ENCODE peak calls at places on chromosomes 2 and 18, in eight cellular contexts. S, K, I, O, J, U, H and Z are unnamed samples.

GRCh38 chr2:239386872-239387445 is 13.9 kb downstream of the HDAC4 start:
- DNase-seq in S (no peak), K (no peak), I (no peak), O (no peak), J (no peak), U (no peak), H (no peak), Z (no peak)

GRCh38 chr2:127347734-127348392 is 39.9 kb downstream of the MAP3K2 start:
- DNase-seq in S (no peak), K (no peak), I (no peak), O (no peak), J (peak), U (no peak), H (peak), Z (no peak)

GRCh38 chr2:18559531-18559930 is 922 bp downstream of the RDH14 start:
- DNase-seq in S (no peak), K (peak), I (peak), O (no peak), J (no peak), U (peak), H (no peak), Z (no peak)

GRCh38 chr18:59923539-59924196 is 23.9 kb downstream of the PMAIP1 start:
- DNase-seq in S (no peak), K (no peak), I (no peak), O (no peak), J (no peak), U (no peak), H (no peak), Z (no peak)

GRCh38 chr2:118321436-118322100 is 233.3 kb downstream of the INSIG2 start:
- DNase-seq in S (peak), K (no peak), I (no peak), O (no peak), J (no peak), U (peak), H (no peak), Z (no peak)

GRCh38 chr2:18626958-18627650 is 37.7 kb upstream of the NT5C1B start:
- DNase-seq in S (no peak), K (no peak), I (peak), O (no peak), J (no peak), U (no peak), H (no peak), Z (no peak)

GRCh38 chr2:27955762-27956161 is 65.2 kb downstream of the BABAM2 start:
- DNase-seq in S (no peak), K (no peak), I (peak), O (no peak), J (no peak), U (no peak), H (no peak), Z (no peak)

GRCh38 chr18:26233208-26233607 is 7.0 kb downstream of the TAF4B start:
- DNase-seq in S (peak), K (no peak), I (no peak), O (no peak), J (no peak), U (no peak), H (no peak), Z (no peak)

GRCh38 chr2:108492364-108492763 is 41.9 kb upstream of the LIMS1 start:
- DNase-seq in S (no peak), K (no peak), I (peak), O (peak), J (no peak), U (no peak), H (no peak), Z (no peak)

GRCh38 chr2:224930124-224930523 is 112.1 kb downstream of the DOCK10 start:
- DNase-seq in S (no peak), K (no peak), I (no peak), O (no peak), J (no peak), U (no peak), H (no peak), Z (no peak)

GRCh38 chr2:224931956-224932355 is 110.3 kb downstream of the DOCK10 start:
- DNase-seq in S (no peak), K (no peak), I (no peak), O (no peak), J (no peak), U (no peak), H (no peak), Z (no peak)

GRCh38 chr2:224933416-224933815 is 108.9 kb downstream of the DOCK10 start:
- DNase-seq in S (no peak), K (no peak), I (no peak), O (no peak), J (no peak), U (no peak), H (no peak), Z (no peak)

GRCh38 chr2:224929512-224929911 is 112.8 kb downstream of the DOCK10 start:
- DNase-seq in S (no peak), K (no peak), I (no peak), O (no peak), J (no peak), U (no peak), H (no peak), Z (no peak)

GRCh38 chr2:224930990-224931389 is 111.3 kb downstream of the DOCK10 start:
- DNase-seq in S (peak), K (no peak), I (no peak), O (no peak), J (no peak), U (no peak), H (no peak), Z (no peak)
- TF ChIP-seq CTCF in S (peak), K (no peak), I (peak), O (peak), J (peak), U (no peak), H (no peak), Z (no peak)

GRCh38 chr18:27778441-27778840 is 398.5 kb downstream of the CDH2 start:
- DNase-seq in S (peak), K (no peak), I (peak), O (no peak), J (no peak), U (no peak), H (no peak), Z (no peak)
- TF ChIP-seq CTCF in S (peak), K (no peak), I (peak), O (peak), J (no peak), U (no peak), H (peak), Z (no peak)

GRCh38 chr2:9380702-9381628 is 42.4 kb downstream of the ITGB1BP1 start:
- DNase-seq in S (no peak), K (no peak), I (peak), O (peak), J (no peak), U (peak), H (peak), Z (no peak)
- TF ChIP-seq CTCF in S (no peak), K (no peak), I (no peak), O (no peak), J (no peak), U (no peak), H (no peak), Z (no peak)

GRCh38 chr18:21740724-21741510 is at the start of gene MIB1:
- DNase-seq in S (no peak), K (peak), I (no peak), O (peak), J (peak), U (peak), H (peak), Z (peak)

GRCh38 chr18:21740474-21740723 is 193 bp upstream of the MIB1 start:
- DNase-seq in S (peak), K (peak), I (peak), O (no peak), J (peak), U (peak), H (no peak), Z (no peak)

GRCh38 chr18:21742323-21742687 is 1.7 kb downstream of the MIB1 start:
- DNase-seq in S (no peak), K (no peak), I (peak), O (no peak), J (no peak), U (no peak), H (no peak), Z (no peak)

GRCh38 chr18:21743166-21743831 is 2.7 kb downstream of the MIB1 start:
- DNase-seq in S (no peak), K (no peak), I (no peak), O (no peak), J (no peak), U (no peak), H (no peak), Z (no peak)

DNA sequence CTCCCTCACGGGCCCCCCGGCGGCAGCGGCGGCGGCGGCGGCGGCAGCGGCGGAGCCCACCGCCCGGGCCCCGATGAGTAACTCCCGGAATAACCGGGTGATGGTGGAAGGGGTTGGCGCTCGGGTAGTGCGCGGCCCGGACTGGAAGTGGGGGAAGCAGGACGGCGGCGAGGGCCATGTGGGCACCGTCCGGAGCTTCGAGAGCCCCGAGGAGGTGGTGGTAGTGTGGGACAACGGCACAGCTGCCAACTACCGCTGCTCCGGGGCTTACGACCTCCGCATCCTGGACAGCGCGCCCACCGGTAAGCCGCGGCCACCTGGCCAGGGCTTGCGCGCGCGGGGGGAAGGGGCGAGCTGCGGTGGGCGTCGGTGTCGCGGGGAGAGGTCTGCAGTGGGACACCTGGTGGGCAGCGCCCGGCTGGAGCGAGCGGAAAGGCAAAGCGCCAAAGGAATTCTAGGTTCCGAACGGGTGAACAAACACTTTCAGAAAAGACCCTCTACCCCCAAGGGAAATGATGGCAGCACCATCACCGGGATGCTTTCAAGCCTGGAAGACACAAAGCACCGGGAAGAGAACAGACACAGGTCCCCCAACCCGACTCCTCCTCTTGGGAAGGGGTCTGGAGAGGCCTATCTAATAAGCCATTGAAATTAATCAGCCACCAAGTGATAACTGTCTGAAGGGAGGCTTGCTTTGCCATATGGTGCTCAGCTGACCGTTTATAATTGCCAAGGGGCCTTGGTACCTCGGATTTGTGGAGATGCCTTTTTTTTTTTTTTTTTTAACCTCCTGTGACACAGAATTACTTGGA is 1.1 kb downstream of the MIB1 start:
- DNase-seq in S (peak), K (peak), I (peak), O (no peak), J (peak), U (peak), H (peak), Z (no peak)
- TF ChIP-seq CTCF in S (no peak), K (no peak), I (no peak), O (no peak), J (no peak), U (no peak), H (no peak), Z (no peak)

GRCh38 chr2:209476367-209477191 is 52.7 kb downstream of the MAP2 start:
- DNase-seq in S (no peak), K (no peak), I (peak), O (peak), J (no peak), U (no peak), H (no peak), Z (peak)
- TF ChIP-seq CTCF in S (no peak), K (no peak), I (no peak), O (no peak), J (no peak), U (no peak), H (no peak), Z (no peak)

GRCh38 chr18:63162271-63163014 is 157.1 kb downstream of the BCL2 start:
- DNase-seq in S (no peak), K (no peak), I (peak), O (no peak), J (peak), U (no peak), H (no peak), Z (no peak)
- TF ChIP-seq CTCF in S (no peak), K (no peak), I (no peak), O (no peak), J (no peak), U (no peak), H (no peak), Z (no peak)

DNA sequence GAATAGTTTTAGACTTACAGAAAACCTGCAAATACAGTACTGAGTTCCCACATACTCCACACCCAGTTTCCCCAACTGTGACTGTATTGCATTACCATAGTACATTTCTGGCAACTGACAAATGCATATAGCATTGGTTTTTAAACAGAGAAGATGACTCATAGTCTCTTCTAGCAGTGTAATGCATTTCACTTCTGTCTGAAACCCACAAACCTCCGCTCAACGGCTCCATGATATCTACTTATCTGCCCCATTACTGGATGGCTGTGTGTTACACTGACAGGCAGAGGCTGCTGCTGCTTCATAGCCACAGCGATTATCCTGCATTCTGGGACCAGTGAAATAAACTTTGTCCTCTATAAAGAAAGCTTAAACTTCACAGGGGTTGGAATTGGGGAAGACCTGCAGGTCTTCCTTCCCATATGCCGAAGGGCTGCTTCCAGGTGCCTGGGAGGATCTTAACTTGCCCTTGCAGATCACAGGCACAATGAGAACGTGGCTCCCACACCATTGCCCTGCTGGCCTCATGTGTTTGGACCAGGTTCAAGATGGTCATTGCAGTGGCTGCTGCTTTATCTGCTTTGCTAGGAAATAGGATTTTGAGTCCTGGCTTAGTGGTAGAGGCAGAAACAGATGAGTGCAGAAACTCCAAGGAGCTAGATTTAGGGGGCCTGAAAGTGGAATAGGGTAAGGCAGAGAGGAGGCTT is 742.6 kb upstream of the HS6ST1 start:
- DNase-seq in S (no peak), K (no peak), I (no peak), O (no peak), J (peak), U (no peak), H (no peak), Z (no peak)
- TF ChIP-seq CTCF in S (no peak), K (no peak), I (no peak), O (no peak), J (no peak), U (no peak), H (no peak), Z (no peak)

GRCh38 chr2:42882756-42883155 is 90.4 kb upstream of the HAAO start:
- DNase-seq in S (no peak), K (no peak), I (no peak), O (no peak), J (no peak), U (no peak), H (no peak), Z (no peak)
- TF ChIP-seq CTCF in S (no peak), K (no peak), I (no peak), O (no peak), J (no peak), U (no peak), H (no peak), Z (no peak)

GRCh38 chr18:4455113-4455811 is at the start of gene DLGAP1:
- DNase-seq in S (peak), K (peak), I (peak), O (no peak), J (peak), U (peak), H (peak), Z (no peak)
- TF ChIP-seq CTCF in S (no peak), K (no peak), I (no peak), O (no peak), J (no peak), U (no peak), H (no peak), Z (no peak)

DNA sequence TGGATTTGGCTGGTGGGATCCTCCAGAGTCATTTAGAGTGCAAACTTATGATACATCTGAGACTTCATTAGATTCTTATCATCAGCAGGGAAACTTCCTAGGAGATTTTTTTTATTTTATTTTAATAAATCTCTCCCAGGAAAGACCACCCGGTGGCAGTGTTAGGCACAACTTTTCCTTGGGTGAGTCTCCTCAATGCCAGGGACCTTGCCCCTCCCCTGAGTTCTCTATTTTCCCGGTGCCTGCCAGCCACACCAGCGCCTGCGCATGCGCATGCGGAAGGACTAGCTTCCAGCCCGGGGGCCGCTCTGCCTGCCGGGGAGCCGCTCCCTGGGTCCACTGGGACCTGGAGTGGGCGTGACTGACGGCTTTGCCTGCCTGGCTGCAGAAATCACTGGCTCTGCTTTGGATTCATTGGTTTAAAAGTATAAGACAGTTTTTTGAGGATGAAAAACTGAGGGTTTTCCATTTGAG is 86.6 kb downstream of the TMEM182 start:
- DNase-seq in S (peak), K (peak), I (peak), O (no peak), J (peak), U (peak), H (peak), Z (no peak)
- TF ChIP-seq CTCF in S (peak), K (no peak), I (no peak), O (no peak), J (no peak), U (no peak), H (no peak), Z (no peak)